ENCODE peak calls at places on chromosomes 11 and 22, in five cellular contexts. S is heart left ventricle, D is Peyer's patch, U is tibial nerve, I is body of pancreas. T is an unnamed sample.

GRCh38 chr22:49051491-49052022 is 776.1 kb downstream of the BRD1 start:
- DNase-seq in S (no peak), D (no peak), U (no peak), I (no peak), T (no peak)

GRCh38 chr11:95337175-95337957 is 106.4 kb upstream of the SESN3 start:
- DNase-seq in S (peak; percentile 61), D (peak; percentile 59), U (peak; percentile 43), I (no peak), T (peak; percentile 88)

GRCh38 chr22:16776088-16776487 is 49.1 kb downstream of the XKR3 start:
- DNase-seq in S (no peak), D (no peak), U (no peak), I (no peak), T (no peak)

GRCh38 chr22:46569055-46569847 is 31.8 kb upstream of the CELSR1 start:
- DNase-seq in S (no peak), D (no peak), U (no peak), I (no peak), T (peak; percentile 82)

GRCh38 chr11:43772733-43773132 is 92.2 kb downstream of the HSD17B12 start:
- DNase-seq in S (no peak), D (no peak), U (no peak), I (no peak), T (no peak)

GRCh38 chr11:134207538-134208239 is 16.1 kb downstream of the NCAPD3 start:
- DNase-seq in S (no peak), D (peak; percentile 61), U (peak; percentile 40), I (peak; percentile 45), T (no peak)

GRCh38 chr11:86571273-86571948 is 101.0 kb downstream of the ME3 start:
- DNase-seq in S (no peak), D (no peak), U (no peak), I (no peak), T (no peak)

GRCh38 chr11:57566035-57566504 is 1.4 kb downstream of the UBE2L6 start:
- DNase-seq in S (no peak), D (peak; percentile 55), U (peak; percentile 39), I (no peak), T (no peak)

GRCh38 chr11:3169952-3170755 is 5.0 kb upstream of the OSBPL5 start:
- DNase-seq in S (peak; percentile 34), D (no peak), U (no peak), I (peak; percentile 11), T (no peak)

GRCh38 chr22:30490399-30490798 is 15.1 kb downstream of the SEC14L4 start:
- DNase-seq in S (no peak), D (no peak), U (no peak), I (no peak), T (no peak)

GRCh38 chr11:60124802-60125432 is 36.5 kb downstream of the MS4A2 start:
- DNase-seq in S (no peak), D (no peak), U (no peak), I (no peak), T (no peak)

GRCh38 chr11:63768232-63769043 is at the start of gene ZFTA:
- DNase-seq in S (peak; percentile 75), D (peak; percentile 67), U (no peak), I (peak; percentile 63), T (no peak)

GRCh38 chr11:93577291-93577690 is 34.1 kb upstream of the SMCO4 start:
- DNase-seq in S (no peak), D (no peak), U (no peak), I (no peak), T (no peak)

GRCh38 chr11:12267921-12268320 is 109.5 kb upstream of the PARVA start:
- DNase-seq in S (no peak), D (no peak), U (no peak), I (no peak), T (no peak)

GRCh38 chr11:131079036-131079435 is 162.8 kb upstream of the SNX19 start:
- DNase-seq in S (no peak), D (no peak), U (no peak), I (no peak), T (no peak)

GRCh38 chr22:35995345-35995744 is 33.3 kb downstream of the RBFOX2 start:
- DNase-seq in S (no peak), D (no peak), U (no peak), I (no peak), T (no peak)

GRCh38 chr11:104570088-104570701 is 328.1 kb downstream of the CASP12 start:
- DNase-seq in S (no peak), D (no peak), U (no peak), I (no peak), T (no peak)

GRCh38 chr11:29484548-29484947 is 532.3 kb downstream of the KCNA4 start:
- DNase-seq in S (no peak), D (no peak), U (no peak), I (no peak), T (no peak)
- H3K4me3 ChIP-seq in S (no peak overlapping the region), D (no peak overlapping the region), U (no peak overlapping the region), I (no peak overlapping the region), T (no peak overlapping the region)

DNA sequence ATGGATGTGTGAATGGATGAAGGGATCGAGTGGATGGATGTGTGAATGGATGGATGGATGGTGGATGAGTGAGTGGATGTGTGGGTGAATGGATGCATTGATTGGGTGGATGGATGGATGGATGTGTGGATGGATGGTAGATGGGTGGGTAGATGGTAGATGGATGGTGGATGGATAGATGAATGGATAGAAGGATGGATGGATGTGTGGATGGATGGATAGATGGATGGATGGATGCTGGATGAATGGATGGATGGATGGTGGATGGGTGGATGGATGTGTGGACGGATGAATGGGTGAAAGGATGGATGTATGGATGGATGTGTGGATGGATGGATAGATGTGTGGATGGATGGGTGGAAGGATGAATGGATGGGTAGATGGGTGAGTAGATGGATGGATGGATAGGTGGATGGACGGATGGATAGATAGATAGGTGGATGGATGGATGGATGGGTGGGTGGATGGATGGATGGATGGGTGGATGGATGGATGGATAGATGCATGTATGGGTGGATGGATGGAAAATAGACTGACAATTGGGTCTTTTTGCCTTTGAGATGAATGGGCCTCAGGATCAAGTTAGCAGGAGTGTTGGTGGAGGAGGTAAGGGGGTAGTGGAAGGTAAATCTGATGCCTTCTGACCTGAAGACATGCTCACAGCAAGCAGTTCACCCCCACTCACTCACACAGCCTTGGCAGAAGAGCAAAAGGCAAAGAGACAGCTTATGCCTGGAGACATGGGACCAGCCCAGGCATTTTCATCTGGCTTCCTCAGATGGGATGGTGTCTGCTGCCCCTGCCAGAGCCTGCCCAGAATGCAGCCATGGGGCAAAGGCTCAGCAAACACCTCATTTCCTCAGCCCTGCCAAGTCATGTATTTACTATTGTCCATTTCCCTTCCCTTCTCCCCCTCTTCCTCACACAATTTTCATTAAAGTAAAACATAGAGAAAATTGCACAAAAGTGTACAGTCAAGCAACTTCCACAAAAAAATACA is 8.0 kb upstream of the FADD start:
- DNase-seq in S (no peak), D (no peak), U (no peak), I (no peak), T (no peak)
- TF ChIP-seq CTCF in S (no peak), D (no peak), U (no peak), I (no peak), T (no peak)

DNA sequence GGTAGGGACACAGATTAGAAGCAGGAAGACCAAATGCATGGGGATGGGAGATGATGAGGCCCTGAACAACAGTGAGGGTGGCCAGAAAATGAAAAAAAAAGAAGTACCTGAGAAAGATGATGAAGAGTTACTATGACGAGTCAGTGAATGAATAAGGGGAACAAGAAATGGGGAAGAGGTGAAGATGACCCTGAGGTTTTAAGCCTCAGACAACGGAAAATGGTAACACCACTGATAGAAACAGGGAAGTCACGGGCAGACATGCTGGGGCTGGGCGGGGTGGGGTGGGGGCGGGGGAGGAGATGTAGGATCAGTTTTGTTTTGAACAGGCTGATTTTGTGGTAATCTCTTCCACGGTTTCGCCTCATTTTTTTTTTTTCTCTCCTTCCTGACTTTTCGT is 205.1 kb upstream of the CADM1 start:
- DNase-seq in S (no peak), D (no peak), U (no peak), I (no peak), T (no peak)
- TF ChIP-seq POLR2A in S (no peak), D (no peak), U (no peak), I (no peak), T (no peak)

DNA sequence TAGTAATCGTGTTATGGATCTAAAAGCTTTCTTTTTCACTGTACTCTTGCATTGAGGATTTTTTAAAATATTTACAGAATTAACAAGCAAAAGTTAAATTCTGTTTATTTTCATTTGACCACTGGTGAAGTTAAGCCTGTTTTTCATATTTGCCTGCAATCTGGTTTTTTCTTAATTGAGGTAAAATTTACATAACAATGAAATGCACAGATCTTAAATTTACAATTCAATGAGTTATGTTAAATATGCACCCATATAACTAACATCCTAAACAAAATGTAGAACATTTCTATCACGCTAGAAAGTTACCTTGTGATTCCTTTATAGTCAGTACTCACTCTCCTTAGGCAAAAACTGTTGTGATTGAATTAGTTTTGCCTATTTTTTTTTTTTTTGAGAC is 54.6 kb upstream of the WEE1 start:
- DNase-seq in S (no peak), D (no peak), U (no peak), I (no peak), T (no peak)
- H3K4me3 ChIP-seq in S (no peak overlapping the region), D (no peak overlapping the region), U (no peak overlapping the region), I (no peak overlapping the region), T (no peak overlapping the region)

DNA sequence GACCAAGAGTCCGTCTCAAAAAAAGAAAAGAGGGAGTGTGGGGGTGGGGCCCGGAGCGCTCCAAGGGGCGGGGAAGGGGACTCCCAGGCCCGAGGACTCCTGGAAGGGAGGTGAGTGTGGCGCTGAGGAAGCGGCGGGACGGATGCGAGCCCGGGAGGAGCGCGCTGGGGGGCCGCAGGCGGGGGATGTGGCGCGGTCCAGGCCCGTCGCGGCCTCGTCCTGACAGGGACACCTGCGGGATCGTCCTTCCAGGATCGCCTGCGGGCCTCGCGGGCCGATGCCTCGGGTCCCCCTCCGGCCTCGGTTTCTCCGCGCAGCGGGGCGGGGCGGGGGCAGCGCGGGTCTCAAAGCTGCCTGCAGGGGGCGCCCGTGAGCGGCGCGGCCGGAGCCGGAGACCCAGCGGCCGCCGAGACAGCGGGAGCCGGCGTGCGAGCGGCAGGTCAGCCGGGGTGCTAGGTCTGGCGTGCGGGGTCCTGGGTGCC is 3.8 kb upstream of the ADORA2A start:
- DNase-seq in S (peak; percentile 62), D (peak; percentile 55), U (no peak), I (peak; percentile 60), T (no peak)
- TF ChIP-seq CTCF in S (peak; percentile 90), D (peak; percentile 98), U (peak; percentile 95), I (peak; percentile 51), T (no peak)

DNA sequence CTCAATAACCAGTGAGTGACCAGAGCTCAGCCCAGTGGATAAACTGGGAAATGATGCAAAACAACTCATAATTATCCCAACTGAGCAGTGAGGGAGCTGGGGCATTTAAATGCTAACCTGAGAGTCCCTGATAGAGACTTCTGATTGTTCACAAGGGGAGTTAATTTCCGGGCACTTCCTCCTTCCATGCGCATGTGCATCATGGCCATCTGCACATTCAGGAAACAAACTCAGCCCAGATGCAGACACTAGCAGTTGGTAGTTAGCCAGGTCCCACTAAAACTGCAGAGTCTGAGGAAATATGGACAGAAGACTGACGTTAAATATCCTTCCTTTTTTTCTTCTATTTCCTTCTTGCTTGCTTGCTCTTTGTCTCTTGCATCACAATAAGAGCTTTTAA is 852.1 kb upstream of the LRRC4C start:
- DNase-seq in S (peak; percentile 22), D (no peak), U (peak; percentile 14), I (no peak), T (no peak)
- TF ChIP-seq POLR2A in S (no peak), D (no peak), U (no peak), I (no peak), T (no peak)